ENCODE peak calls at places on chromosomes 1 and 21, in seven cellular contexts. P, F, L, K, O, C and H are unnamed samples.

GRCh38 chr1:54365020-54365797 is 41.0 kb downstream of the SSBP3 start:
- DNase-seq in P (no peak), F (no peak), L (no peak), K (no peak), O (no peak), C (no peak), H (no peak)

GRCh38 chr21:46388206-46388880 is 64.4 kb downstream of the PCNT start:
- DNase-seq in P (no peak), F (no peak), L (no peak), K (no peak), O (no peak), C (no peak), H (no peak)

GRCh38 chr1:44425327-44426082 is 20.4 kb downstream of the RNF220 start:
- DNase-seq in P (no peak), F (no peak), L (no peak), K (no peak), O (no peak), C (no peak), H (no peak)

GRCh38 chr21:37547615-37547975 is 181.0 kb downstream of the DYRK1A start:
- DNase-seq in P (no peak), F (no peak), L (no peak), K (no peak), O (no peak), C (no peak), H (no peak)

GRCh38 chr1:225466848-225467192 is 39.0 kb upstream of the LBR start:
- DNase-seq in P (no peak), F (no peak), L (no peak), K (no peak), O (no peak), C (no peak), H (no peak)

GRCh38 chr1:44630116-44630515 is 44.2 kb downstream of the TMEM53 start:
- DNase-seq in P (no peak), F (no peak), L (no peak), K (peak; percentile 86), O (no peak), C (peak; percentile 5), H (peak; percentile 67)

GRCh38 chr1:10679521-10680220 is 116.8 kb downstream of the CASZ1 start:
- DNase-seq in P (peak; percentile 67), F (no peak), L (peak; percentile 79), K (peak; percentile 26), O (no peak), C (peak; percentile 72), H (peak; percentile 50)

GRCh38 chr1:224503161-224504118 is 68.8 kb upstream of the WDR26 start:
- DNase-seq in P (no peak), F (no peak), L (peak; percentile 92), K (peak; percentile 80), O (peak; percentile 93), C (peak; percentile 94), H (peak; percentile 95)

GRCh38 chr1:182359645-182360044 is 31.9 kb downstream of the GLUL start:
- DNase-seq in P (no peak), F (no peak), L (no peak), K (no peak), O (no peak), C (no peak), H (no peak)

GRCh38 chr1:181061487-181061886 is 27.0 kb upstream of the IER5 start:
- DNase-seq in P (no peak), F (no peak), L (no peak), K (no peak), O (no peak), C (no peak), H (no peak)

GRCh38 chr21:15439726-15440125 is 290.1 kb upstream of the USP25 start:
- DNase-seq in P (no peak), F (no peak), L (no peak), K (peak; percentile 24), O (no peak), C (no peak), H (peak; percentile 9)

GRCh38 chr1:24195874-24196273 is 8.8 kb upstream of the IFNLR1 start:
- DNase-seq in P (no peak), F (no peak), L (peak; percentile 59), K (no peak), O (no peak), C (no peak), H (no peak)

GRCh38 chr1:4965346-4965726 is 310.9 kb downstream of the AJAP1 start:
- DNase-seq in P (no peak), F (no peak), L (no peak), K (no peak), O (no peak), C (no peak), H (no peak)

GRCh38 chr1:27569506-27570382 is 34.2 kb downstream of the AHDC1 start:
- DNase-seq in P (no peak), F (no peak), L (no peak), K (no peak), O (no peak), C (no peak), H (no peak)

GRCh38 chr1:109802136-109802900 is 38.6 kb upstream of the EPS8L3 start:
- DNase-seq in P (no peak), F (peak; percentile 39), L (peak; percentile 65), K (no peak), O (no peak), C (no peak), H (no peak)

GRCh38 chr1:111274653-111275052 is 16.0 kb upstream of the CHIA start:
- DNase-seq in P (no peak), F (no peak), L (no peak), K (peak; percentile 48), O (no peak), C (peak; percentile 7), H (no peak)

GRCh38 chr1:9593492-9594465 is 5.1 kb downstream of the TMEM201 start:
- DNase-seq in P (peak; percentile 93), F (no peak), L (peak; percentile 92), K (peak; percentile 36), O (peak; percentile 59), C (peak; percentile 64), H (peak; percentile 74)

GRCh38 chr21:33731447-33731846 is 89.1 kb downstream of the ITSN1 start:
- DNase-seq in P (no peak), F (no peak), L (no peak), K (no peak), O (no peak), C (peak; percentile 20), H (peak; percentile 66)

GRCh38 chr1:64082459-64082858 is 121.0 kb upstream of the UBE2U start:
- DNase-seq in P (peak; percentile 56), F (no peak), L (no peak), K (peak; percentile 77), O (no peak), C (no peak), H (peak; percentile 86)

GRCh38 chr21:44887126-44887806 is 13.8 kb upstream of the PTTG1IP start:
- DNase-seq in P (no peak), F (no peak), L (no peak), K (no peak), O (no peak), C (no peak), H (no peak)

GRCh38 chr1:7582439-7582972 is 188.6 kb upstream of the VAMP3 start:
- DNase-seq in P (no peak), F (no peak), L (no peak), K (no peak), O (peak; percentile 4), C (no peak), H (no peak)

GRCh38 chr1:31371121-31371520 is 1.8 kb downstream of the FABP3 start:
- DNase-seq in P (no peak), F (no peak), L (no peak), K (no peak), O (no peak), C (no peak), H (no peak)

GRCh38 chr1:31371560-31371959 is 1.3 kb downstream of the FABP3 start:
- DNase-seq in P (no peak), F (no peak), L (peak; percentile 79), K (no peak), O (peak; percentile 22), C (no peak), H (no peak)

GRCh38 chr1:31372961-31373896 is at the start of gene FABP3:
- DNase-seq in P (peak; percentile 90), F (peak; percentile 13), L (peak; percentile 94), K (peak; percentile 64), O (peak; percentile 80), C (peak; percentile 66), H (peak; percentile 73)

GRCh38 chr1:31373897-31374486 is 1.1 kb upstream of the FABP3 start:
- DNase-seq in P (no peak), F (no peak), L (no peak), K (no peak), O (no peak), C (no peak), H (no peak)

GRCh38 chr1:31372051-31372450 is 825 bp downstream of the FABP3 start:
- DNase-seq in P (no peak), F (no peak), L (no peak), K (no peak), O (no peak), C (no peak), H (no peak)
- H3K4me3 ChIP-seq in P (peak overlapping the region; percentile 64), F (no peak overlapping the region), L (peak overlapping the region; percentile 58), K (peak overlapping the region; percentile 24), O (peak overlapping the region; percentile 56), C (no peak overlapping the region), H (no peak overlapping the region)

DNA sequence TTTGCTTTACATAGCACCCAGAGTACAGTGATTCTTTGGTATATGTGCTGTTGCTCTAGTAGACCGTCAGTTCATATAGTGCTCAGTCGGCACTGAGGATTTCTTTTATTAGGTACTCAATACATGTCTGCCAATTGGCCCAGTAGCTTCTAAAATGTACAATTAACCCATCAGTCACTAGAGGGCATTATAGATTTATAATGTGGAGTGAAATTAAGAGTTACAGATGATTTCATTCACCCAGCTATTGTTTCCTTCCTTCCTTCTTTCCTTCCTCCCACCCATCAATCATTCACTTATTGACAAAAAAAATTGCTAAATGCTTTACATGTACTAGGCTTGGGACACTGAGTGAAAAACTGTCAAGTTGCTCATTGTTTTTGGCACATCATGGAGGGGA is 263.6 kb upstream of the USP24 start:
- DNase-seq in P (no peak), F (no peak), L (no peak), K (peak; percentile 63), O (no peak), C (peak; percentile 44), H (peak; percentile 69)
- TF ChIP-seq CTCF in P (peak; percentile 24), F (no peak), L (no peak), K (peak; percentile 38), O (no peak), C (peak; percentile 29), H (peak; percentile 25)

GRCh38 chr21:34795152-34796141 is 126.7 kb downstream of the CLIC6 start:
- DNase-seq in P (no peak), F (no peak), L (no peak), K (peak; percentile 95), O (no peak), C (peak; percentile 92), H (peak; percentile 82)

GRCh38 chr21:34797926-34798595 is 129.3 kb downstream of the CLIC6 start:
- DNase-seq in P (no peak), F (no peak), L (no peak), K (no peak), O (no peak), C (no peak), H (no peak)

GRCh38 chr21:34797202-34797527 is 128.4 kb downstream of the CLIC6 start:
- DNase-seq in P (no peak), F (no peak), L (no peak), K (no peak), O (no peak), C (no peak), H (no peak)

GRCh38 chr21:34794686-34795085 is 125.9 kb downstream of the CLIC6 start:
- DNase-seq in P (no peak), F (no peak), L (no peak), K (no peak), O (no peak), C (no peak), H (no peak)

GRCh38 chr21:34796518-34797201 is 127.9 kb downstream of the CLIC6 start:
- DNase-seq in P (no peak), F (no peak), L (no peak), K (no peak), O (no peak), C (peak; percentile 60), H (no peak)
- H3K4me3 ChIP-seq in P (no peak overlapping the region), F (no peak overlapping the region), L (no peak overlapping the region), K (no peak overlapping the region), O (no peak overlapping the region), C (no peak overlapping the region), H (no peak overlapping the region)

GRCh38 chr21:25360593-25360992 is 246.7 kb downstream of the MRPL39 start:
- DNase-seq in P (no peak), F (no peak), L (no peak), K (peak; percentile 12), O (no peak), C (no peak), H (no peak)
- TF ChIP-seq CTCF in P (peak; percentile 41), F (no peak), L (no peak), K (peak; percentile 46), O (no peak), C (peak; percentile 30), H (peak; percentile 34)